ENCODE peak calls at places on chromosomes 3 and 15, in ten cellular contexts. L is IMR-90; D is GM23338; J is body of pancreas; W is mesendoderm; E is CD4-positive, CD25-positive, alpha-beta regulatory T cell; O is left lung; V is cardiac muscle cell; G is CD8-positive, alpha-beta T cell; R is OCI-LY7. A is an unnamed sample. For H3K36me3, the result is how much of the 10 kb centered on the place peaks cover.

GRCh38 chr3:38281895-38282686 is at the start of gene SLC22A14:
- DNase-seq in R (no peak), G (no peak), D (peak), E (no peak), L (no peak), W (peak), O (no peak), J (no peak), V (no peak), A (no peak)

GRCh38 chr3:177300039-177300833 is 103.0 kb upstream of the TBL1XR1 start:
- DNase-seq in O (peak), L (peak), D (no peak), W (no peak), V (no peak), R (peak), J (peak), G (no peak), E (no peak), A (no peak)

GRCh38 chr3:12705981-12706380 is 42.1 kb upstream of the RAF1 start:
- DNase-seq in G (no peak), J (no peak), O (no peak), R (no peak), D (no peak), L (peak), E (no peak), W (no peak), V (no peak), A (peak)

GRCh38 chr15:95557226-95558046 is 773.1 kb upstream of the NR2F2 start:
- DNase-seq in D (no peak), G (no peak), O (no peak), W (peak), L (peak), V (no peak), R (no peak), J (no peak), E (no peak), A (peak)

GRCh38 chr3:13200951-13201350 is 127.7 kb upstream of the IQSEC1 start:
- DNase-seq in R (peak), E (peak), W (peak), G (no peak), L (no peak), V (peak), D (peak), J (no peak), O (no peak), A (no peak)

GRCh38 chr3:53170325-53171108 is 9.5 kb downstream of the PRKCD start:
- DNase-seq in G (no peak), J (no peak), E (peak), O (peak), L (no peak), W (no peak), R (peak), V (no peak), D (no peak), A (no peak)

GRCh38 chr15:80744826-80745225 is 34.3 kb upstream of the CEMIP start:
- DNase-seq in O (no peak), G (no peak), D (no peak), R (no peak), J (no peak), W (no peak), E (no peak), V (no peak), L (peak), A (peak)

GRCh38 chr3:58167431-58168351 is 43.1 kb downstream of the DNASE1L3 start:
- DNase-seq in R (peak), D (peak), W (peak), E (peak), L (peak), V (peak), O (peak), J (peak), G (peak), A (no peak)

GRCh38 chr15:92643849-92644815 is 11.4 kb downstream of the FAM174B start:
- DNase-seq in W (peak), R (no peak), G (no peak), O (no peak), V (no peak), L (no peak), E (no peak), J (peak), D (no peak), A (no peak)

GRCh38 chr3:137293086-137293485 is 335.3 kb downstream of the IL20RB start:
- DNase-seq in L (no peak), D (no peak), V (peak), E (no peak), W (no peak), R (no peak), J (no peak), G (no peak), O (no peak), A (no peak)

GRCh38 chr15:70466895-70467529 is 296.3 kb downstream of the UACA start:
- DNase-seq in L (peak), G (peak), V (peak), W (peak), R (peak), D (peak), J (peak), O (peak), E (peak), A (no peak)

GRCh38 chr3:17546500-17546899 is 195.9 kb downstream of the TBC1D5 start:
- DNase-seq in E (no peak), D (no peak), V (no peak), W (peak), J (no peak), O (no peak), R (no peak), L (no peak), G (no peak), A (no peak)

GRCh38 chr3:117955196-117955595 is 1079.5 kb downstream of the IGSF11 start:
- DNase-seq in L (peak), V (no peak), D (no peak), G (no peak), E (no peak), J (no peak), R (no peak), O (no peak), W (no peak), A (peak)

GRCh38 chr3:147620906-147621305 is 211.7 kb downstream of the ZIC1 start:
- DNase-seq in O (no peak), J (no peak), R (no peak), W (no peak), D (no peak), E (no peak), G (no peak), L (no peak), V (no peak), A (peak)

GRCh38 chr15:29844290-29844903 is 22.1 kb upstream of the TJP1 start:
- DNase-seq in V (no peak), R (no peak), D (no peak), W (no peak), O (no peak), J (no peak), E (no peak), G (no peak), L (peak), A (no peak)

GRCh38 chr3:171776839-171777607 is 33.3 kb downstream of the PLD1 start:
- DNase-seq in E (no peak), J (no peak), G (no peak), R (no peak), D (peak), O (no peak), W (peak), L (no peak), V (no peak), A (no peak)

GRCh38 chr3:172546105-172546504 is 22.9 kb upstream of the TNFSF10 start:
- DNase-seq in J (no peak), O (no peak), V (no peak), D (no peak), G (no peak), W (no peak), R (no peak), E (no peak), L (no peak), A (no peak)

DNA sequence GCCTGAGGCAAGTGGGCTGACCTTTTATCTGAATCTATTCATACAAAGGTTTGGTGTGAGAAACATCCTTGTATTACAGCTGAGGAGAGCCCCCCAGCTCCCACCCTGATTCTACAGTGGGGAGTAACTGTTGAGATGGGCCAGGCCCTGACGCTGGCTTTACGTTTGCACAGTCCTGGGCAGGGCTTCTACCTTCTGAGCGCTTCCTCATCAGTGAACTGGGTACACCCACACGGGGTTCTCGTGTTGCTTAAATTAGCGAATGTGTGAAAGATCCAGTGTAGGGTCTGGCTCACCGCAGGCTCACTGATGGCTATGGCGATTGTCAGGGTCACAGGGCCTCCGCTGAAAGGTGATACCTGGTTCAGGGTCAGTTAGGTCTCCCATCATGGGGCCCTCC is 7.3 kb upstream of the GHRL start:
- DNase-seq in W (no peak), J (no peak), D (no peak), L (no peak), V (no peak), E (no peak), R (no peak), G (no peak), O (no peak), A (no peak)
- H3K36me3 ChIP-seq in W (under half), J (under half), D (under half), L (half or more), V (under half), E (half or more), R (half or more), G (under half), O (under half), A (under half)

DNA sequence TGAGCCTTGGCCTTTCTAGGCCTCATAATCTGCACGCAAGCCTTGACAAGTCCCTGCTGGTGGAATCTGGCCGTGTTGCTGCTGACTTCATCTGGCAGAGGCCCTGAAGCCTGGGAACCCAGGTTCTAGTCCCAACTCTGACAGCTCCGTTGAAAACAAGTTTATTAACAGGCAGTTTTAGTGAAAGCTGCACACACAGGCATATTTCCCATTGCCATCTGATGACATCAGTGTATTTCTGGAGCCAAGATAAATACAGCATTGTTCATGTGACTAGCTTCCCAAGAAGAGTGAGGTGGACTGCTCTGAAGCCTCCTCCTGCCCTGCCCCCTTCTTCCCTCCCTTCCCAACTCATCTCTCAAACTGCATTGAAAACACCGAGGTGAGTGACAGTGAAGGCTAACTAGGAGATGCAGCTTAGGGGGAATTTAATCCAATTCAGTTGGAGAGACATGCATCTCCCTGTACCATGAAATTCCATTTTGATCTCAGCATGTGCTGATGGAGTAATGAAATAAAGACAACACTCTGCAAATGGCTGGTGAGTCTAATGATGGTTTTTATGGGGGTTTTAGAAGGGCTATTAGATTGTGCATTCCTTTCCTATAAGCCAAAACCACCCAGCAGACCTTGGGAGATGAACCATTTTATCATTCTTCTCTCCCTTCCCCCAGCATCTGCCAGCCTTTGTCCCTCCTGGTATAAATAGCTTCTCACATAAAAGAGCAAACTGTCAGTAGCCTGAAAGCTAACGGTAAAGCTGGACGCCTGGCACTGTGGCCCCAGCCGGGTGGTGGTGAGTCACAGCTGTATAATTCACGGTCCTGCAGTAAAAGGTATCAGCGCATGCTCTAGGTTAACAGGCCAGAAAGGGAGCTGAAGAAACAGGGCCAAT is 38.0 kb downstream of the PRICKLE2 start:
- DNase-seq in R (no peak), J (peak), D (no peak), L (peak), E (no peak), W (no peak), V (peak), O (peak), G (no peak), A (peak)
- H3K36me3 ChIP-seq in R (under half), J (under half), D (under half), L (under half), E (under half), W (under half), V (under half), O (under half), G (under half), A (under half)

GRCh38 chr3:49714728-49715550 is 4.5 kb downstream of the AMIGO3 start:
- DNase-seq in O (peak), J (peak), D (no peak), R (no peak), V (no peak), L (no peak), W (no peak), E (no peak), G (no peak), A (no peak)
- H3K36me3 ChIP-seq in O (under half), J (under half), D (under half), R (under half), V (under half), L (under half), W (under half), E (under half), G (under half), A (under half)

GRCh38 chr3:122553171-122553570 is 10.9 kb downstream of the PARP9 start:
- DNase-seq in V (no peak), G (no peak), W (no peak), J (no peak), L (no peak), D (no peak), O (no peak), E (no peak), R (no peak), A (no peak)
- H3K36me3 ChIP-seq in V (under half), G (half or more), W (under half), J (under half), L (under half), D (under half), O (under half), E (half or more), R (under half), A (under half)

DNA sequence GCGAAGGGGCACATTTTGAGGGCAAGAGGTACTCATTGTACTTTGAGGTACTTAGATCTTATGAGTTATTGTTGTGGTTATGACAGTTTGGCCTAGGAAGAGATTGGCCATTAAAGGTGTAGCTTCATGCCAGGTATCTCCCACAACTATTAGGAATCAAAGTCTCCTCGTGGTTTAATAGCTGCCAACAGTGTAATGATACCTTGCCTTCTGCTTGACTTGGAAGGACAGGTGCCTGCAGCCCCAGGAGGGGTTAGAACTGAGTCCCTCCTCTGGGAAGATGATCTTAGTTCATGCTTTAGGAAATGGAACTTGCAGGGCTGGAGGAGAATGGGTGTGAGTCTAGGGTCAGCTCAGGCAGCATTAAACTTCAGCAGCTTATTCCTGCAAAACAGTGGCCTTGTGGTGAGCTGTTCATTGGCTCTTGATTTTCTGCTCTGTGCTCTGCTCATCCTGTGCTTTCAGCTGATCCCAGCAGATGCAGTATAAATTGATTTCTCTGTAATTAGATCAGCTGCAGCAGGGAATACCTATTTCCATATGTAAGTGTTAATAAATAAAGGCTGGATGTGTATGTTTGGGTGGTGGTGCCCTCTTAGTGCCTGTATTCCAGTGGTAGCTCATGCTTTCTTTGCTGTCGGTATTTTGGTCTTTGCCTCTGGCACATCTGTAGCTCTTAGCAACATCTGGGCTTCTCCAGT is 40.5 kb downstream of the ZNF609 start:
- DNase-seq in J (no peak), G (no peak), O (no peak), E (no peak), R (no peak), D (no peak), L (no peak), W (no peak), V (no peak), A (no peak)
- H3K36me3 ChIP-seq in J (under half), G (under half), O (under half), E (under half), R (half or more), D (under half), L (under half), W (under half), V (under half), A (under half)

DNA sequence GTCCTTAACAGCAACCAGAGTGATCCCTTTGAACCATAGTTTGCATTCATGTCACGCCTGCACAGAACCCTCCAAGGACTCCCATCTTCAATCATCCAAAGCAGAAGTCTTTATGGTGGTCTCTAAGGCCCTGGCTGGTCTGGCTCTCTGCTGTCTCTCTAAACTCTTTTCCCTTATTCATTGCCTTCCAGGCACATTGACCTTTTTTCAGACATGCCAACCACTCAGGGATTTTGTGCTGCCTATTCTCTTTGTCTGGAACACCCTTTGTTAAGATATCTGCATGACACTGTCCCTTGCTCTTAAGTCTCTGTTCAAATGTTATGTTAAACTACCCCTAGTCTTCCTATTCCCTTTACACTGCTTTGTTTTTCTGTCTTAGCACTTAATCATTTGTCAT is 21.8 kb upstream of the ZBTB47 start:
- DNase-seq in O (no peak), W (no peak), D (peak), G (no peak), V (no peak), R (no peak), E (no peak), L (no peak), J (no peak), A (no peak)
- H3K36me3 ChIP-seq in O (under half), W (under half), D (under half), G (under half), V (half or more), R (half or more), E (half or more), L (under half), J (under half), A (under half)

GRCh38 chr3:9783954-9784353 is 8.3 kb downstream of the TADA3 start:
- DNase-seq in L (no peak), R (no peak), V (no peak), O (no peak), G (no peak), E (no peak), D (no peak), W (no peak), J (no peak), A (no peak)
- H3K36me3 ChIP-seq in L (under half), R (half or more), V (under half), O (under half), G (under half), E (half or more), D (under half), W (under half), J (under half), A (under half)

DNA sequence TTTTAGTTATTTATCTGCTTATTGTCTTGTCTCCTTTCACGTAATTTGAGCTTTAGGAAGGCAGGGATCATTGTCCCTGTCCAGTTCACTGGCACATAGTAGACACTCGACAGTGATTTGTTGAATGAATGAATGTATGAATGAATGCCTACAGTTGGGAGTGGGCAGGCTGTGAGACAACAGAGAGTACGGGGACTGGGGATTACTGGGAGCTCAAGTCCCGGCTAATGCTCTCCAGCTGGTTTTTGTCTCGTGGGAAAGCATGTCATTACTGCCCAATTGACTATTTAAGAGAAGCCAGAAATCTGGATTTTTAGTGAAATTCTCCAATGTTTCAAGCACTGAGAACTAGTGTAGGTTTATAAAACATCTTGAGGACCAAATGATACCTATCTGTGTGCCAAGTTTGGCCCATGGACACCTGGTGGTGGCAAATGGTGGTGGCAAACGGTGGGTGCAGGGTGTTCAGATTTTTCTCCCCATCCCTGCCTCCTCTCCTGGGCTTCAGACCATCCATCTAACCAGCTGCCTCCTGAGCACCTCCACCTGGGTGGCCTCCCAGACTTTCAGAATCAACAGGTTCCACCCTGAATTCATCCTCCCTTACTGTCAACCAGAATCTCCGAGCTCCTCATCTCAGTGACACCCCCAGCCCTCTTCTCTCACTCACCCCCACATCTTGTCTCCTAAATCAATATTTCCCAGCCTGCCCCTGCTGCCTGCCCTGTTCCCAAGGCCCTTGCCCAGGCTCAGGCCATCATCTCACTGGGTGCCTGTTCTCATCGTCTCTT is 36.2 kb upstream of the TRH start:
- DNase-seq in V (no peak), L (no peak), J (no peak), W (no peak), D (peak), G (no peak), R (no peak), E (no peak), O (no peak), A (no peak)
- H3K36me3 ChIP-seq in V (under half), L (under half), J (under half), W (under half), D (under half), G (under half), R (under half), E (under half), O (under half), A (under half)

DNA sequence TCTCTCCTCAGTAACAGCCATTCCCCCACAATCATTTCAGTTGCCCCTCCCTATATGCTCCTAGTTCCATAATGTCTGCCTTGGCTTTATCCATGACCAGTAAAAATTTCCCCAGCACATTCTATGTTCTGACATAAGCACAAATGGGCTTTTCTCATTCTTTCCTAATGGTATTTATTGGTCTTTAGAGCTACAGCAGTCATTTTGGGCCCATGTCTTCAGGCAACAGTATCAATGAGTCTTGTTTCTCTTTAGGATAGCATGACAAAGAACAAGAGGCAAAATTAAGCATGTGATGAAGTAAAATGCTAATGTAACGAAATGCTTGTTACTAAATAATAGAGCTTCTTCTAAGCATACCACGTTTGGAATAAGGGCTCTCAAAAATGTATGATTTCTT is 8.2 kb downstream of the DPP8 start:
- DNase-seq in V (no peak), R (no peak), G (no peak), D (no peak), L (no peak), O (no peak), J (no peak), E (no peak), W (no peak), A (no peak)
- H3K36me3 ChIP-seq in V (under half), R (half or more), G (under half), D (under half), L (under half), O (under half), J (under half), E (half or more), W (under half), A (under half)

DNA sequence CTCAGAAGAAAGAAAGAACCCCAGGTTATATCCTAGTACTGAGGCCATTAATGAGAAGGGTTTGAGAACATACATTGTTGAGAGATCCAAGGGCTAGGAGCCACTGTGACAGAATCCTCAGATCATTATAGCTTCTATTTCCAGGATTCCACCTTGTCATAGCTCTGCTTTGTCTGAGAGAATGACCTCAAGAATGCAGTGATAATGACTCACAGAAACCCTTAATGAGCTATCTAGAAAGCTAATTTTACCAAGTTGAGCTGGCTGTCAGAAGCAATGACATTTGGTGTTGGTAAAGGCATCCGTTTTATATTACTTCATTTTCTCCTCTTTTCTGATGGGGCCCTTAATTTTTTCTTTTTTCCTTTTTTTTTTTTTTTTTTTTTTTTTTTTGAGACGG is 10.9 kb downstream of the TRIP4 start:
- DNase-seq in L (no peak), D (no peak), R (no peak), O (no peak), E (no peak), W (no peak), G (no peak), V (no peak), J (no peak), A (no peak)
- H3K36me3 ChIP-seq in L (under half), D (under half), R (half or more), O (under half), E (half or more), W (under half), G (under half), V (half or more), J (under half), A (under half)

A was measured in BJ.